ENCODE peak calls at places on chromosome 19, in four cellular contexts. One of them, this sample, is unnamed.

GRCh38 chr19:13906525-13906904 is 514 bp downstream of the CC2D1A start:
- DNase-seq in activated naive CD8-positive, alpha-beta T cell treated with anti-CD3 and anti-CD28 coated beads, Interleukin-2, amount 50 U/mL, for 24 hours: peak
- DNase-seq in NCI-H526: no peak
- DNase-seq in fibroblast of gingiva: no peak
- DNase-seq in this sample: peak

GRCh38 chr19:18594096-18594823 is 5.7 kb downstream of the REX1BD start:
- DNase-seq in NCI-H526: peak
- DNase-seq in fibroblast of gingiva: peak
- DNase-seq in activated naive CD8-positive, alpha-beta T cell treated with anti-CD3 and anti-CD28 coated beads, Interleukin-2, amount 50 U/mL, for 24 hours: peak
- DNase-seq in this sample: peak

GRCh38 chr19:5934779-5935472 is 20.9 kb downstream of the CAPS start:
- DNase-seq in activated naive CD8-positive, alpha-beta T cell treated with anti-CD3 and anti-CD28 coated beads, Interleukin-2, amount 50 U/mL, for 24 hours: no peak
- DNase-seq in NCI-H526: no peak
- DNase-seq in fibroblast of gingiva: peak
- DNase-seq in this sample: no peak

GRCh38 chr19:10430505-10431253 is 10.3 kb downstream of the PDE4A start:
- DNase-seq in NCI-H526: peak
- DNase-seq in fibroblast of gingiva: peak
- DNase-seq in activated naive CD8-positive, alpha-beta T cell treated with anti-CD3 and anti-CD28 coated beads, Interleukin-2, amount 50 U/mL, for 24 hours: no peak
- DNase-seq in this sample: no peak

GRCh38 chr19:15178629-15179308 is 22.0 kb downstream of the NOTCH3 start:
- DNase-seq in activated naive CD8-positive, alpha-beta T cell treated with anti-CD3 and anti-CD28 coated beads, Interleukin-2, amount 50 U/mL, for 24 hours: no peak
- DNase-seq in fibroblast of gingiva: no peak
- DNase-seq in NCI-H526: peak
- DNase-seq in this sample: no peak

GRCh38 chr19:55179570-55180484 is at the start of gene SYT5:
- DNase-seq in fibroblast of gingiva: no peak
- DNase-seq in activated naive CD8-positive, alpha-beta T cell treated with anti-CD3 and anti-CD28 coated beads, Interleukin-2, amount 50 U/mL, for 24 hours: peak
- DNase-seq in NCI-H526: peak
- DNase-seq in this sample: peak

GRCh38 chr19:17026041-17026658 is 460 bp downstream of the CPAMD8 start:
- DNase-seq in activated naive CD8-positive, alpha-beta T cell treated with anti-CD3 and anti-CD28 coated beads, Interleukin-2, amount 50 U/mL, for 24 hours: no peak
- DNase-seq in fibroblast of gingiva: no peak
- DNase-seq in NCI-H526: no peak
- DNase-seq in this sample: no peak

GRCh38 chr19:45564131-45564780 is 20.3 kb downstream of the OPA3 start:
- DNase-seq in activated naive CD8-positive, alpha-beta T cell treated with anti-CD3 and anti-CD28 coated beads, Interleukin-2, amount 50 U/mL, for 24 hours: no peak
- DNase-seq in NCI-H526: no peak
- DNase-seq in fibroblast of gingiva: no peak
- DNase-seq in this sample: no peak

GRCh38 chr19:46579286-46579944 is 21.7 kb upstream of the CALM3 start:
- DNase-seq in NCI-H526: peak
- DNase-seq in activated naive CD8-positive, alpha-beta T cell treated with anti-CD3 and anti-CD28 coated beads, Interleukin-2, amount 50 U/mL, for 24 hours: peak
- DNase-seq in fibroblast of gingiva: no peak
- DNase-seq in this sample: peak

GRCh38 chr19:38647368-38647965 is at the start of gene ACTN4:
- DNase-seq in activated naive CD8-positive, alpha-beta T cell treated with anti-CD3 and anti-CD28 coated beads, Interleukin-2, amount 50 U/mL, for 24 hours: peak
- DNase-seq in fibroblast of gingiva: peak
- DNase-seq in NCI-H526: peak
- DNase-seq in this sample: peak

GRCh38 chr19:55165952-55166529 is 372 bp downstream of the DNAAF3 start:
- DNase-seq in activated naive CD8-positive, alpha-beta T cell treated with anti-CD3 and anti-CD28 coated beads, Interleukin-2, amount 50 U/mL, for 24 hours: peak
- DNase-seq in NCI-H526: peak
- DNase-seq in fibroblast of gingiva: peak
- DNase-seq in this sample: no peak

GRCh38 chr19:42389899-42390298 is at the start of gene CNFN:
- DNase-seq in NCI-H526: no peak
- DNase-seq in fibroblast of gingiva: no peak
- DNase-seq in activated naive CD8-positive, alpha-beta T cell treated with anti-CD3 and anti-CD28 coated beads, Interleukin-2, amount 50 U/mL, for 24 hours: no peak
- DNase-seq in this sample: no peak

GRCh38 chr19:30856376-30856775 is 484.2 kb downstream of the ZNF536 start:
- DNase-seq in NCI-H526: no peak
- DNase-seq in activated naive CD8-positive, alpha-beta T cell treated with anti-CD3 and anti-CD28 coated beads, Interleukin-2, amount 50 U/mL, for 24 hours: no peak
- DNase-seq in fibroblast of gingiva: no peak
- DNase-seq in this sample: no peak

GRCh38 chr19:40567750-40568494 is 8.8 kb upstream of the SHKBP1 start:
- DNase-seq in activated naive CD8-positive, alpha-beta T cell treated with anti-CD3 and anti-CD28 coated beads, Interleukin-2, amount 50 U/mL, for 24 hours: no peak
- DNase-seq in NCI-H526: peak
- DNase-seq in fibroblast of gingiva: no peak
- DNase-seq in this sample: no peak

GRCh38 chr19:3455960-3456601 is 24.2 kb downstream of the SMIM24 start:
- DNase-seq in NCI-H526: no peak
- DNase-seq in activated naive CD8-positive, alpha-beta T cell treated with anti-CD3 and anti-CD28 coated beads, Interleukin-2, amount 50 U/mL, for 24 hours: no peak
- DNase-seq in fibroblast of gingiva: no peak
- DNase-seq in this sample: no peak

GRCh38 chr19:54653181-54653809 is 9.5 kb upstream of the LILRB4 start:
- DNase-seq in activated naive CD8-positive, alpha-beta T cell treated with anti-CD3 and anti-CD28 coated beads, Interleukin-2, amount 50 U/mL, for 24 hours: no peak
- DNase-seq in fibroblast of gingiva: no peak
- DNase-seq in NCI-H526: peak
- DNase-seq in this sample: no peak

GRCh38 chr19:4007836-4008539 is 452 bp downstream of the PIAS4 start:
- DNase-seq in activated naive CD8-positive, alpha-beta T cell treated with anti-CD3 and anti-CD28 coated beads, Interleukin-2, amount 50 U/mL, for 24 hours: peak
- DNase-seq in fibroblast of gingiva: no peak
- DNase-seq in NCI-H526: peak
- DNase-seq in this sample: no peak

GRCh38 chr19:45117167-45117594 is 24.2 kb downstream of the PPP1R37 start:
- DNase-seq in activated naive CD8-positive, alpha-beta T cell treated with anti-CD3 and anti-CD28 coated beads, Interleukin-2, amount 50 U/mL, for 24 hours: peak
- DNase-seq in NCI-H526: peak
- DNase-seq in fibroblast of gingiva: no peak
- DNase-seq in this sample: peak

GRCh38 chr19:13619203-13619632 is 112.9 kb upstream of the CACNA1A start:
- DNase-seq in activated naive CD8-positive, alpha-beta T cell treated with anti-CD3 and anti-CD28 coated beads, Interleukin-2, amount 50 U/mL, for 24 hours: no peak
- DNase-seq in fibroblast of gingiva: peak
- DNase-seq in NCI-H526: no peak
- DNase-seq in this sample: no peak

GRCh38 chr19:47274071-47274890 is at the start of gene INAFM1:
- DNase-seq in activated naive CD8-positive, alpha-beta T cell treated with anti-CD3 and anti-CD28 coated beads, Interleukin-2, amount 50 U/mL, for 24 hours: peak
- DNase-seq in fibroblast of gingiva: peak
- DNase-seq in NCI-H526: peak
- DNase-seq in this sample: peak

GRCh38 chr19:40358773-40359172 is 10.3 kb downstream of the PLD3 start:
- DNase-seq in NCI-H526: no peak
- DNase-seq in activated naive CD8-positive, alpha-beta T cell treated with anti-CD3 and anti-CD28 coated beads, Interleukin-2, amount 50 U/mL, for 24 hours: no peak
- DNase-seq in fibroblast of gingiva: no peak
- DNase-seq in this sample: no peak

GRCh38 chr19:33500991-33501390 is 20.6 kb downstream of the PEPD start:
- DNase-seq in NCI-H526: no peak
- DNase-seq in activated naive CD8-positive, alpha-beta T cell treated with anti-CD3 and anti-CD28 coated beads, Interleukin-2, amount 50 U/mL, for 24 hours: no peak
- DNase-seq in fibroblast of gingiva: no peak
- DNase-seq in this sample: no peak

GRCh38 chr19:1455336-1456120 is 5.6 kb downstream of the APC2 start:
- DNase-seq in fibroblast of gingiva: no peak
- DNase-seq in NCI-H526: peak
- DNase-seq in activated naive CD8-positive, alpha-beta T cell treated with anti-CD3 and anti-CD28 coated beads, Interleukin-2, amount 50 U/mL, for 24 hours: peak
- DNase-seq in this sample: no peak

GRCh38 chr19:5119297-5119998 is 150.5 kb downstream of the KDM4B start:
- DNase-seq in NCI-H526: no peak
- DNase-seq in fibroblast of gingiva: no peak
- DNase-seq in activated naive CD8-positive, alpha-beta T cell treated with anti-CD3 and anti-CD28 coated beads, Interleukin-2, amount 50 U/mL, for 24 hours: no peak
- DNase-seq in this sample: no peak

GRCh38 chr19:2719910-2720776 is 1.0 kb downstream of the DIRAS1 start:
- DNase-seq in fibroblast of gingiva: peak
- DNase-seq in activated naive CD8-positive, alpha-beta T cell treated with anti-CD3 and anti-CD28 coated beads, Interleukin-2, amount 50 U/mL, for 24 hours: no peak
- DNase-seq in NCI-H526: peak
- DNase-seq in this sample: no peak

GRCh38 chr19:55368701-55369563 is 1.3 kb downstream of the IL11 start:
- DNase-seq in NCI-H526: no peak
- DNase-seq in fibroblast of gingiva: no peak
- DNase-seq in activated naive CD8-positive, alpha-beta T cell treated with anti-CD3 and anti-CD28 coated beads, Interleukin-2, amount 50 U/mL, for 24 hours: no peak
- DNase-seq in this sample: peak

GRCh38 chr19:49421039-49421877 is 2.0 kb downstream of the PTH2 start:
- DNase-seq in fibroblast of gingiva: no peak
- DNase-seq in activated naive CD8-positive, alpha-beta T cell treated with anti-CD3 and anti-CD28 coated beads, Interleukin-2, amount 50 U/mL, for 24 hours: peak
- DNase-seq in NCI-H526: peak
- DNase-seq in this sample: no peak

GRCh38 chr19:34574704-34575103 is 93.1 kb downstream of the WTIP start:
- DNase-seq in NCI-H526: no peak
- DNase-seq in activated naive CD8-positive, alpha-beta T cell treated with anti-CD3 and anti-CD28 coated beads, Interleukin-2, amount 50 U/mL, for 24 hours: no peak
- DNase-seq in fibroblast of gingiva: no peak
- DNase-seq in this sample: no peak

GRCh38 chr19:12664406-12665280 is 1.9 kb downstream of the MAN2B1 start:
- DNase-seq in NCI-H526: peak
- DNase-seq in activated naive CD8-positive, alpha-beta T cell treated with anti-CD3 and anti-CD28 coated beads, Interleukin-2, amount 50 U/mL, for 24 hours: no peak
- DNase-seq in fibroblast of gingiva: no peak
- DNase-seq in this sample: no peak

GRCh38 chr19:6226012-6226411 is 53.8 kb downstream of the MLLT1 start:
- DNase-seq in activated naive CD8-positive, alpha-beta T cell treated with anti-CD3 and anti-CD28 coated beads, Interleukin-2, amount 50 U/mL, for 24 hours: no peak
- DNase-seq in NCI-H526: no peak
- DNase-seq in fibroblast of gingiva: no peak
- DNase-seq in this sample: no peak

GRCh38 chr19:55210120-55210493 is 806 bp upstream of the PTPRH start:
- DNase-seq in NCI-H526: no peak
- DNase-seq in activated naive CD8-positive, alpha-beta T cell treated with anti-CD3 and anti-CD28 coated beads, Interleukin-2, amount 50 U/mL, for 24 hours: no peak
- DNase-seq in fibroblast of gingiva: peak
- DNase-seq in this sample: no peak

GRCh38 chr19:38684078-38684861 is 36.8 kb downstream of the ACTN4 start:
- DNase-seq in NCI-H526: no peak
- DNase-seq in activated naive CD8-positive, alpha-beta T cell treated with anti-CD3 and anti-CD28 coated beads, Interleukin-2, amount 50 U/mL, for 24 hours: peak
- DNase-seq in fibroblast of gingiva: peak
- DNase-seq in this sample: peak

GRCh38 chr19:32201211-32201610 is 144.2 kb upstream of the ZNF507 start:
- DNase-seq in fibroblast of gingiva: no peak
- DNase-seq in NCI-H526: no peak
- DNase-seq in activated naive CD8-positive, alpha-beta T cell treated with anti-CD3 and anti-CD28 coated beads, Interleukin-2, amount 50 U/mL, for 24 hours: no peak
- DNase-seq in this sample: no peak

GRCh38 chr19:3053780-3054179 is 8.5 kb downstream of the TLE5 start:
- DNase-seq in fibroblast of gingiva: no peak
- DNase-seq in activated naive CD8-positive, alpha-beta T cell treated with anti-CD3 and anti-CD28 coated beads, Interleukin-2, amount 50 U/mL, for 24 hours: no peak
- DNase-seq in NCI-H526: no peak
- DNase-seq in this sample: no peak